ENCODE peak calls at places on chromosomes 16 and 17, in nine cellular contexts. P is OCI-LY7, Y is endothelial cell of umbilical vein, W is neural progenitor cell, J is HCT116, H is fibroblast of lung, A is IMR-90, C is GM23338, S is MM.1S. G is an unnamed sample.

GRCh38 chr16:86585821-86586611 is 7.7 kb downstream of the FOXL1 start:
- DNase-seq in P (no peak), Y (no peak), W (no peak), J (no peak), H (peak), A (peak), C (no peak), S (no peak), G (no peak)

GRCh38 chr16:89618114-89618999 is 4.9 kb downstream of the DPEP1 start:
- DNase-seq in P (no peak), Y (no peak), W (no peak), J (no peak), H (peak), A (no peak), C (no peak), S (no peak), G (no peak)

GRCh38 chr16:4372578-4373355 is 1.1 kb downstream of the VASN start:
- DNase-seq in P (peak), Y (no peak), W (peak), J (no peak), H (no peak), A (peak), C (no peak), S (no peak), G (no peak)

GRCh38 chr17:37546242-37546641 is 56.6 kb downstream of the DUSP14 start:
- DNase-seq in P (no peak), Y (no peak), W (no peak), J (no peak), H (no peak), A (no peak), C (no peak), S (no peak), G (no peak)

GRCh38 chr17:61834610-61835009 is 28.7 kb downstream of the BRIP1 start:
- DNase-seq in P (no peak), Y (no peak), W (no peak), J (no peak), H (no peak), A (no peak), C (no peak), S (no peak), G (no peak)

GRCh38 chr17:50634915-50635719 is 436 bp downstream of the ABCC3 start:
- DNase-seq in P (no peak), Y (no peak), W (peak), J (no peak), H (no peak), A (no peak), C (peak), S (no peak), G (no peak)

GRCh38 chr17:50099003-50099402 is 3.9 kb downstream of the PDK2 start:
- DNase-seq in P (no peak), Y (no peak), W (no peak), J (no peak), H (no peak), A (no peak), C (no peak), S (no peak), G (no peak)

GRCh38 chr16:16083421-16084156 is 134.2 kb downstream of the ABCC1 start:
- DNase-seq in P (peak), Y (no peak), W (no peak), J (peak), H (peak), A (peak), C (no peak), S (no peak), G (no peak)

GRCh38 chr17:49748791-49749190 is 15.1 kb downstream of the FAM117A start:
- DNase-seq in P (peak), Y (no peak), W (no peak), J (no peak), H (no peak), A (no peak), C (no peak), S (peak), G (no peak)

GRCh38 chr16:50208460-50208931 is 55.4 kb downstream of the TENT4B start:
- DNase-seq in P (no peak), Y (peak), W (no peak), J (no peak), H (no peak), A (peak), C (no peak), S (no peak), G (no peak)

GRCh38 chr17:72376486-72377345 is 255.9 kb downstream of the SOX9 start:
- DNase-seq in P (no peak), Y (no peak), W (no peak), J (no peak), H (peak), A (peak), C (no peak), S (no peak), G (no peak)

GRCh38 chr17:21528031-21528684 is 152.0 kb downstream of the KCNJ12 start:
- DNase-seq in P (no peak), Y (no peak), W (no peak), J (no peak), H (no peak), A (no peak), C (no peak), S (no peak), G (no peak)

GRCh38 chr16:84687715-84688114 is 12.1 kb upstream of the USP10 start:
- DNase-seq in P (peak), Y (peak), W (no peak), J (no peak), H (peak), A (peak), C (no peak), S (no peak), G (no peak)

GRCh38 chr17:17922198-17922901 is 49.9 kb downstream of the TOM1L2 start:
- DNase-seq in P (no peak), Y (no peak), W (no peak), J (no peak), H (no peak), A (no peak), C (peak), S (no peak), G (no peak)

GRCh38 chr17:82507631-82508175 is 11.8 kb upstream of the FOXK2 start:
- DNase-seq in P (no peak), Y (no peak), W (no peak), J (no peak), H (no peak), A (no peak), C (no peak), S (no peak), G (no peak)

GRCh38 chr17:20226814-20227482 is 217.8 kb downstream of the SPECC1 start:
- DNase-seq in P (peak), Y (peak), W (peak), J (peak), H (peak), A (peak), C (peak), S (peak), G (no peak)

GRCh38 chr16:75096730-75097129 is 19.9 kb downstream of the LDHD start:
- DNase-seq in P (no peak), Y (no peak), W (peak), J (peak), H (no peak), A (no peak), C (peak), S (no peak), G (no peak)

GRCh38 chr17:67569873-67570272 is 147.9 kb upstream of the NOL11 start:
- DNase-seq in P (no peak), Y (no peak), W (no peak), J (no peak), H (no peak), A (no peak), C (no peak), S (no peak), G (no peak)

GRCh38 chr17:82477934-82478333 is 19.4 kb downstream of the NARF start:
- DNase-seq in P (no peak), Y (no peak), W (no peak), J (no peak), H (no peak), A (no peak), C (no peak), S (no peak), G (no peak)

GRCh38 chr17:65813306-65813705 is 251.9 kb upstream of the AXIN2 start:
- DNase-seq in P (no peak), Y (no peak), W (no peak), J (no peak), H (no peak), A (peak), C (no peak), S (no peak), G (no peak)

GRCh38 chr17:78976907-78977680 is 2.6 kb downstream of the LGALS3BP start:
- DNase-seq in P (no peak), Y (no peak), W (no peak), J (no peak), H (no peak), A (no peak), C (no peak), S (no peak), G (no peak)

GRCh38 chr17:38751803-38752118 is 780 bp upstream of the PSMB3 start:
- DNase-seq in P (peak), Y (peak), W (peak), J (peak), H (peak), A (peak), C (peak), S (peak), G (no peak)

GRCh38 chr17:71501716-71502115 is 619.1 kb upstream of the SOX9 start:
- DNase-seq in P (no peak), Y (no peak), W (no peak), J (no peak), H (no peak), A (no peak), C (no peak), S (no peak), G (no peak)

GRCh38 chr17:2893422-2893914 is 97.2 kb downstream of the RAP1GAP2 start:
- DNase-seq in P (no peak), Y (no peak), W (no peak), J (peak), H (no peak), A (no peak), C (no peak), S (no peak), G (peak)

GRCh38 chr16:15606521-15607220 is 36.3 kb downstream of the MARF1 start:
- DNase-seq in P (no peak), Y (no peak), W (no peak), J (no peak), H (no peak), A (no peak), C (no peak), S (no peak), G (no peak)

GRCh38 chr17:18990331-18990730 is 14.2 kb downstream of the FAM83G start:
- DNase-seq in P (no peak), Y (no peak), W (no peak), J (no peak), H (no peak), A (no peak), C (no peak), S (no peak), G (no peak)

GRCh38 chr16:79658301-79659001 is 57.9 kb upstream of the MAF start:
- DNase-seq in P (no peak), Y (no peak), W (peak), J (no peak), H (peak), A (peak), C (no peak), S (no peak), G (peak)

GRCh38 chr16:988465-989353 is 7.1 kb downstream of the SOX8 start:
- DNase-seq in P (no peak), Y (no peak), W (no peak), J (no peak), H (no peak), A (no peak), C (no peak), S (no peak), G (no peak)

GRCh38 chr16:991759-992158 is 10.2 kb downstream of the SOX8 start:
- DNase-seq in P (no peak), Y (no peak), W (no peak), J (no peak), H (no peak), A (no peak), C (no peak), S (no peak), G (no peak)

GRCh38 chr16:987846-988245 is 6.3 kb downstream of the SOX8 start:
- DNase-seq in P (no peak), Y (no peak), W (no peak), J (no peak), H (no peak), A (no peak), C (no peak), S (no peak), G (no peak)

GRCh38 chr16:989354-989814 is 7.8 kb downstream of the SOX8 start:
- DNase-seq in P (no peak), Y (no peak), W (no peak), J (no peak), H (no peak), A (no peak), C (no peak), S (no peak), G (no peak)

DNA sequence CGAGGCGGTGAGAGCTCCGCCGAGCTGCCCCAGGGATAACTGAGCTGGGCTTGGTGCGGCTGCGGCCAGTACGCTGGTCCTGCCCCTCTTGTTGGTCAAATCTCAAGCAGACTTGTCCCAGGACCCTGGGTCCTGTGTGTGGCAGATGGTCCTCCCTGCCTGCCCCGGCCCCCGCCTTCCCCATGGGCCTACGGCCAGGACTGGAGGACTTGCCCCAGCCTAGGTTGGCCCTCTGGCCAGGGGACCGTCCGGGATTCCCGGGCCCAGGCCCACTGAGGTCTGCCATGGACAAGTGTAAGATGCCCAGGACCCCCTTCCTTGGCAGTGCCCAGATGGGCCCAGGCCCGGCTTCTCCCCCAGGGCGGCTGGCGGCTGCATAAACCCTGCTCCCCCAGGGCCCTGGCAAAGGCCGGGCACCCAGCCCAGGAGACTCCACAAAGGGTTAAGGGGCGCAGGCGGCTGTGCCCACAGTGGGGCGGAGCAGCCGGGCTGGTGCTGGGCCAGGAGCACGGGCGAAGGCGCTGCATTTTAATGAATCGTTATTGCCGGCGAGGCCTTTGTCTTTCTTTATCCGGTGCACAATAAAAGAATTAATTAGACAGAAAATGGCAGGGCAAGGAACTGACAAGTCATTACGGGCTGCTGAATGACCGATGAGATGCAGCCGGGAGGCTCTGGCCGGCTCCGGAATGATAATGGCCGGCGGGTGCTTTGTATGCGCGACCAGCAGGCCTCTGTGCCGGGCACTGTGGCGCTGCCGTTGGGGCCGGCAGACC is 9.1 kb downstream of the SOX8 start:
- DNase-seq in P (no peak), Y (no peak), W (peak), J (no peak), H (no peak), A (no peak), C (no peak), S (no peak), G (no peak)
- H3K4me3 ChIP-seq in P (no peak), Y (no peak), W (no peak), J (no peak), H (no peak), A (no peak), C (no peak), S (peak), G (no peak)

GRCh38 chr16:66486199-66486772 is 59.2 kb downstream of the BEAN1 start:
- DNase-seq in P (no peak), Y (no peak), W (no peak), J (no peak), H (no peak), A (no peak), C (no peak), S (no peak), G (no peak)

GRCh38 chr16:66485361-66485760 is 58.3 kb downstream of the BEAN1 start:
- DNase-seq in P (no peak), Y (no peak), W (no peak), J (no peak), H (no peak), A (no peak), C (no peak), S (no peak), G (no peak)

GRCh38 chr16:66486773-66487579 is 59.9 kb downstream of the BEAN1 start:
- DNase-seq in P (no peak), Y (peak), W (no peak), J (no peak), H (peak), A (peak), C (no peak), S (no peak), G (no peak)

GRCh38 chr16:66483689-66484452 is 56.8 kb downstream of the BEAN1 start:
- DNase-seq in P (peak), Y (peak), W (peak), J (peak), H (peak), A (peak), C (peak), S (peak), G (no peak)

GRCh38 chr16:66484453-66485213 is 57.5 kb downstream of the BEAN1 start:
- DNase-seq in P (peak), Y (no peak), W (no peak), J (no peak), H (no peak), A (no peak), C (no peak), S (no peak), G (no peak)
- TF ChIP-seq CTCF in P (peak), Y (no peak), W (no peak), J (no peak), H (no peak), A (no peak), C (peak), S (no peak), G (peak)

GRCh38 chr17:47311420-47311819 is 12.3 kb upstream of the EFCAB13 start:
- DNase-seq in P (no peak), Y (no peak), W (no peak), J (no peak), H (no peak), A (no peak), C (no peak), S (no peak), G (no peak)

GRCh38 chr17:47318197-47318918 is 5.4 kb upstream of the EFCAB13 start:
- DNase-seq in P (peak), Y (no peak), W (no peak), J (no peak), H (no peak), A (no peak), C (no peak), S (no peak), G (no peak)

GRCh38 chr17:47317119-47317518 is 6.6 kb upstream of the EFCAB13 start:
- DNase-seq in P (no peak), Y (no peak), W (no peak), J (no peak), H (peak), A (peak), C (no peak), S (no peak), G (no peak)

GRCh38 chr17:47316316-47316715 is 7.4 kb upstream of the EFCAB13 start:
- DNase-seq in P (no peak), Y (peak), W (no peak), J (no peak), H (peak), A (peak), C (no peak), S (no peak), G (no peak)

GRCh38 chr17:47315451-47316266 is 8.1 kb upstream of the EFCAB13 start:
- DNase-seq in P (peak), Y (peak), W (peak), J (peak), H (peak), A (peak), C (peak), S (peak), G (peak)
- H2AFZ ChIP-seq in P (no peak), Y (no peak), W (no peak), J (peak), H (no peak), A (peak), C (no peak), S (no peak), G (no peak)

GRCh38 chr17:35878361-35878760 is 1.8 kb downstream of the CCL5 start:
- DNase-seq in P (no peak), Y (no peak), W (no peak), J (no peak), H (no peak), A (no peak), C (no peak), S (no peak), G (no peak)
- H3K4me3 ChIP-seq in P (no peak), Y (no peak), W (no peak), J (no peak), H (no peak), A (no peak), C (no peak), S (no peak), G (no peak)

DNA sequence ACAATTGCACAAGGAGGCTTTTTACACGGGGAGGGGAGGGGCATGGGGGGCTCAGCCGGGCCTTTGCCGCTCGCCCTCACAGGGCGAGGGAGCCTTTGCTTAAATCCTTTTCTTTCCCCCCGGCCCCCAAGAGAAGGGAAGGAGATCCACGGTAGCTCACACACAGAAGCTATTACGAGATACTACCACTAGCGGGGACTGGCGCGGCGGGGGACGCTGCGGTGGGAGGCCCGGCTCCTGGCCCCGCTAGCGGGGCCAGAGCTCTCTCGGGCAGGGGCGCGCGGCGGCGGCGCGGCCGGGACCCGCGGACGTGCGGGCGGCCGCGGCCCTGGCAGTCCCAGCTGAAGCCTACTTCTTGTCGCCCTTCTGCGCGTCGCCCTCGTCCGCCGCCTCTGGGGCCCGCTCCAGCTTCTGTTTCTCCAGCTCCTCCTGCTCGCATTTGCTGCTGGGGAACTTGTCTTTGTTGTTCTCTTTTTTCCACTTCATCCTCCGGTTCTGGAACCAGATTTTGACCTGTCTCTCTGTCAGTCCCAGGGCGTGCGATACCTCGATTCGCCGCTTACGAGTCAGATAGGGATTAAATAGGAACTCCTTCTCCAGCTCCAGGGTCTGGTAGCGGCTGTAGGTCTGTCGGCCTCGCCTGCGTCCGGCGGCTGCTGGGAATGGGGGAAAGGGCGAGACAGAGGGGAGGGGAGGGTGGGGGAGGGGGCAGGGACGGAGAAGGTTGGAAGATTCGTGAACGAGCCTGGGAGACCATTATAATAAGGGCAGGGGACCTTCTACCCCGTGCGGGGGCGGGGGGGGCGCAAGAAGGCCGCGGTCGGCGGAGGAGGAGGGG is 2.0 kb downstream of the HOXB8 start:
- DNase-seq in P (peak), Y (peak), W (peak), J (no peak), H (peak), A (peak), C (peak), S (no peak), G (no peak)
- TF ChIP-seq CTCF in P (peak), Y (peak), W (no peak), J (no peak), H (peak), A (peak), C (no peak), S (peak), G (peak)

DNA sequence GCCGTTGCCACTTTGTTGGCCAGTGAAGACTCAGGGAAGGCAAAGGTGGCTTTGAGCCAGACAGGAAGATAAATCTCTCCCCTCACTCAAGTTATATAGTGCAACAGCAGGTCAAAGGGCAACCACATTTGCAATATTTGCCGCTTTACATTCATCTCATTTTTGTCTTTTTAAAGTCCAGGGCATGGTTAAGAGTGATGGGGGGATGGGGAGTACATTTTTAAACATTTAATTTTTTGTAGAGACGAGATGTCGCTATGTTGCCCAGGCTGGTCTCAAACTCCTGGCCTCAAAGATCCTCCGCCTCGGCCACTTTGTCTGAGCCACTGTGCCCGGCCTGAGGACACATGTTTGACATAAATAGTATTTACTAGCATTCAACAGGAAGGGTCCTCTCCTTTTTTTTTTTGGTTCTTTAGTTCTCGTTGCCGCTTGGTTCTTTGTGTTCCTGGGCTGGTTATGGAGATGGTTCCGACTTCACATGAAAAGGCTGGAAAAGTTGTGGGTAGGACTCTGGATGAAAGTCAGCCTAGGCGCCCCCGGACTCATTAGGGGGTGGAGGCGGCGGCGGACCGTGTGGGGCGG is 95.7 kb downstream of the RAB11FIP4 start:
- DNase-seq in P (no peak), Y (no peak), W (no peak), J (no peak), H (no peak), A (no peak), C (no peak), S (no peak), G (no peak)
- H2AFZ ChIP-seq in P (peak), Y (no peak), W (peak), J (peak), H (no peak), A (peak), C (peak), S (peak), G (peak)

G was measured in keratinocyte.